ENCODE peak calls at places on chromosomes 16 and 17, in six cellular contexts. V is GM12891, N is esophagus squamous epithelium, J is uterus, T is GM12892, X is lower leg skin. K is an unnamed sample.

GRCh38 chr16:83940157-83940556 is 12.9 kb upstream of the OSGIN1 start:
- DNase-seq in X (no peak), T (no peak), J (no peak), V (no peak), N (no peak), K (no peak)

GRCh38 chr17:72556944-72557826 is 436.4 kb downstream of the SOX9 start:
- DNase-seq in X (peak; percentile 90), V (peak; percentile 70), N (no peak), J (peak; percentile 20), T (peak; percentile 71), K (peak; percentile 85)

GRCh38 chr17:3532106-3532858 is 25.3 kb downstream of the TRPV3 start:
- DNase-seq in X (no peak), V (no peak), N (no peak), J (no peak), T (no peak), K (no peak)

GRCh38 chr17:32483451-32484019 is 3.3 kb upstream of the CDK5R1 start:
- DNase-seq in J (peak; percentile 68), T (no peak), N (no peak), V (no peak), X (no peak), K (peak; percentile 73)

GRCh38 chr17:80885922-80886582 is 105.6 kb upstream of the CHMP6 start:
- DNase-seq in N (no peak), V (no peak), J (no peak), T (no peak), X (no peak), K (no peak)

GRCh38 chr17:59425085-59425901 is 93.8 kb downstream of the YPEL2 start:
- DNase-seq in X (peak; percentile 89), T (no peak), J (peak; percentile 56), N (no peak), V (no peak), K (no peak)

GRCh38 chr17:10046786-10047609 is 141.9 kb upstream of the RCVRN start:
- DNase-seq in T (no peak), J (no peak), X (no peak), N (no peak), V (no peak), K (no peak)

GRCh38 chr16:57614546-57615343 is 13.7 kb upstream of the ADGRG1 start:
- DNase-seq in N (no peak), V (no peak), X (peak; percentile 83), J (no peak), T (no peak), K (no peak)

GRCh38 chr16:17773698-17774101 is 302.9 kb upstream of the XYLT1 start:
- DNase-seq in V (no peak), N (no peak), X (no peak), J (no peak), T (no peak), K (no peak)

GRCh38 chr17:46854948-46855347 is 3.6 kb downstream of the WNT9B start:
- DNase-seq in N (no peak), T (no peak), J (no peak), V (no peak), X (no peak), K (no peak)

GRCh38 chr16:22073350-22073749 is 19.0 kb upstream of the VWA3A start:
- DNase-seq in T (no peak), N (no peak), J (no peak), V (no peak), X (no peak), K (no peak)

GRCh38 chr17:8162997-8163977 is 539 bp upstream of the VAMP2 start:
- DNase-seq in V (no peak), J (no peak), N (no peak), X (peak; percentile 90), T (no peak), K (no peak)

GRCh38 chr17:17303847-17304490 is 796 bp downstream of the NT5M start:
- DNase-seq in N (no peak), T (no peak), V (no peak), X (no peak), J (no peak), K (no peak)

GRCh38 chr16:5350118-5350517 is 252.5 kb upstream of the EEF2KMT start:
- DNase-seq in T (no peak), V (no peak), X (no peak), J (no peak), N (no peak), K (no peak)

GRCh38 chr16:31386157-31386984 is 6.8 kb upstream of the ITGAD start:
- DNase-seq in N (no peak), J (no peak), V (no peak), X (no peak), T (no peak), K (peak; percentile 72)

GRCh38 chr16:73196670-73197069 is 148.7 kb upstream of the ZFHX3 start:
- DNase-seq in T (no peak), N (no peak), J (peak; percentile 55), V (peak; percentile 36), X (no peak), K (peak; percentile 57)

GRCh38 chr16:49469323-49469670 is 95.7 kb downstream of the C16orf78 start:
- DNase-seq in N (no peak), J (no peak), V (no peak), X (no peak), T (no peak), K (no peak)

GRCh38 chr16:81885976-81886586 is 107.0 kb downstream of the PLCG2 start:
- DNase-seq in X (no peak), J (no peak), N (no peak), V (peak; percentile 39), T (peak; percentile 43), K (peak; percentile 63)

GRCh38 chr17:21368545-21369246 is 7.5 kb upstream of the KCNJ12 start:
- DNase-seq in J (no peak), V (no peak), N (no peak), T (no peak), X (no peak), K (peak; percentile 83)

GRCh38 chr17:1078831-1079561 is 82.1 kb downstream of the TIMM22 start:
- DNase-seq in T (no peak), V (no peak), X (no peak), J (no peak), N (no peak), K (no peak)

GRCh38 chr17:1077536-1078061 is 80.7 kb downstream of the TIMM22 start:
- DNase-seq in N (no peak), X (no peak), J (no peak), V (no peak), T (no peak), K (no peak)

GRCh38 chr17:1076982-1077302 is 80.0 kb downstream of the TIMM22 start:
- DNase-seq in T (no peak), N (no peak), V (no peak), X (no peak), J (no peak), K (no peak)

GRCh38 chr17:1076299-1076981 is 79.5 kb downstream of the TIMM22 start:
- DNase-seq in N (no peak), J (no peak), X (no peak), V (no peak), T (no peak), K (no peak)

GRCh38 chr17:1078062-1078711 is 81.3 kb downstream of the TIMM22 start:
- DNase-seq in V (no peak), T (no peak), J (no peak), X (no peak), N (no peak), K (no peak)
- TF ChIP-seq POLR2A in V (no peak), T (no peak), J (no peak), X (no peak), N (no peak), K (no peak)

DNA sequence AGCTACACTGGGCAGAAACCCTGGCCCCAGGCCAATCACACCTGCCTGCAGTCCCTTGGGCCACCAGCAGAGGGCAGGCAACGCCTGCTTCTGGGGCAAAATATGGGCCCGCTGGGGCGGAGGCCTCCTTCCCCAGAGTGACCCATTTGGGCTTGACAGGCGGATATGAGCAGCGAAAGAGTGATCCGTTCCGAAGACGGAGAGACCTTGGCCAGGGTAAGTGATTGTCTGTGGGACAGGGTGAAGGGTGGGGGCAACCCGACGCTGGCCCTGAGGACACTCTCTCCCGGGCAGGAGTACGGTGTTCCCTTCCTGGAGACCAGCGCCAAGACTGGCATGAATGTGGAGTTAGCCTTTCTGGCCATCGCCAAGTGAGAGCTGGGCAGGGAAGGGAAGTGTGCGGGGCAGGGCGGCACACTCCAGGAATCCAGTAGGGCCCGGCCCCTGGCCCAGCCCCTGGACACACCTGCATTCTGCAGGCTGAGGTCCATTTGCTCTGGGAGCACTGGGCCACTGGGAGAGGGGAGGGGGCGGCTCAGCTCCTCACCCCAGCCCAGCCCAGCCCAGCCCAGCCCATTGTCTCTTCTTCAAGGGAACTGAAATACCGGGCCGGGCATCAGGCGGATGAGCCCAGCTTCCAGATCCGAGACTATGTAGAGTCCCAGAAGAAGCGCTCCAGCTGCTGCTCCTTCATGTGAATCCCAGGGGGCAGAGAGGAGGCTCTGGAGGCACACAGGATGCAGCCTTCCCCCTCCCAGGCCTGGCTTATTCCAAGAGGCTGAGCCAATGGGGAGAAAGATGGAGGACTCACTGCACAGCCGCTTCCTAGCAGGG is 3.5 kb upstream of the NHERF1 start:
- DNase-seq in X (peak; percentile 97), V (no peak), T (peak; percentile 78), J (peak; percentile 77), N (peak; percentile 49), K (peak; percentile 95)
- TF ChIP-seq POLR2A in X (no peak), V (no peak), T (no peak), J (no peak), N (no peak), K (no peak)

DNA sequence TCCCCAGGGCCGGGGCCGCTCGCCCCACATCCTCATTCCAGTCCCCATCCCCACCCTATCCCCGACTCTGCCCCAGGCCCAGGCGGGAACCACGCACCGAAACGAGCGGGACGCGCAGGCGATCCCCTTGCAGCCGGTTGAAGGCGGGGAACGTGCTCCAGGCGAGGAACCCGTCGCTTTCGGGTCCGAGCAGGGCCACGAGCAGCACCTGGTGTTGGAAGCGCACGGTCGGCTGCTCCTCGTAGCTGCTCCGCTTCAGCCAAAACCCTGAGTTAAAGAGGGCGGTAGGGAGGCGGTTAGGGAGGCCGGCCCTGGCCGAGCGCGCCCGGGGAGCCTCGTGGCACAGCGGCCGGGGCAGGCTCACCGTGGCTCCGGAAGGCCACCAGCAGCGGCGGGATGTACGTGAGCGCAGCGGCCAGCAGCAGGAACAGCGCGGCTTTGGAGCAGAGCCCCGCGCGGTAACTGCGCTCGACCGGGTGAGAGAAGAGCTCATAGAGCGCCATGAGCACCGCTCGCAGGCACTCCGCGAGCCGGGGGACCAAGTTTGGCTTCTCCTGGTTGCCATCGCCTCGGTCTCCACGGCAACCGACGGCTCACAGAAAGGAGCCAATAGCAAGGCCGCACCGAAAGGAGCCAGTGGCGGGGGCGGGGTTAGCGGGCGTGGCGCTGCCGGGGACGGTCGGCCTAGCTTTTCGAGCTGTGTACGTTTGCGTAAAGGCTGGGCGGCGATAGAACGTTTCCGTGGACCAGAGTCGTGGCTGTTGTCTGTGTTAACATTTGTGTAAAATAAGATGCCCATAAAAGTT is at the start of gene TMEM231:
- DNase-seq in N (peak; percentile 84), J (peak; percentile 96), V (peak; percentile 97), X (peak; percentile 99), T (peak; percentile 97), K (peak; percentile 94)
- TF ChIP-seq POLR2A in N (no peak), J (peak; percentile 40), V (peak; percentile 44), X (no peak), T (peak; percentile 49), K (peak; percentile 42)

GRCh38 chr17:44601574-44602372 is 44.5 kb downstream of the FZD2 start:
- DNase-seq in T (no peak), N (no peak), J (no peak), X (no peak), V (no peak), K (no peak)

GRCh38 chr17:44598932-44599297 is 41.6 kb downstream of the FZD2 start:
- DNase-seq in V (no peak), T (no peak), N (no peak), X (no peak), J (no peak), K (no peak)

GRCh38 chr17:44602390-44602789 is 45.1 kb downstream of the FZD2 start:
- DNase-seq in X (no peak), V (no peak), J (no peak), N (no peak), T (no peak), K (no peak)

GRCh38 chr17:44598329-44598728 is 41.0 kb downstream of the FZD2 start:
- DNase-seq in J (no peak), T (no peak), X (no peak), N (no peak), V (no peak), K (no peak)

GRCh38 chr17:44599298-44600175 is 42.3 kb downstream of the FZD2 start:
- DNase-seq in J (peak; percentile 85), X (no peak), T (no peak), V (no peak), N (peak; percentile 3), K (peak; percentile 81)
- TF ChIP-seq POLR2A in J (no peak), X (no peak), T (no peak), V (no peak), N (no peak), K (no peak)